ENCODE peak calls at places on chromosome 18, in five cellular contexts. N is IMR-90, K is astrocyte, V is PC-3, P is OCI-LY7. Y is an unnamed sample.

GRCh38 chr18:58025733-58026132 is 18.3 kb upstream of the NEDD4L start:
- DNase-seq in K (peak), V (no peak), P (no peak), N (peak), Y (no peak)

GRCh38 chr18:13541621-13542519 is 184.5 kb downstream of the FAM210A start:
- DNase-seq in K (no peak), P (no peak), V (no peak), N (no peak), Y (no peak)

GRCh38 chr18:23226930-23227728 is 91.8 kb downstream of the CABLES1 start:
- DNase-seq in N (peak), K (peak), P (no peak), V (peak), Y (no peak)

GRCh38 chr18:79952996-79953559 is 1.6 kb upstream of the SLC66A2 start:
- DNase-seq in P (no peak), V (no peak), K (no peak), N (no peak), Y (no peak)

GRCh38 chr18:31596081-31596872 is 4.6 kb downstream of the TTR start:
- DNase-seq in V (no peak), N (no peak), K (peak), P (no peak), Y (no peak)

GRCh38 chr18:22556271-22556990 is 138.7 kb upstream of the CTAGE1 start:
- DNase-seq in P (no peak), K (peak), N (peak), V (peak), Y (no peak)

GRCh38 chr18:61031626-61032025 is 301.6 kb upstream of the CDH20 start:
- DNase-seq in K (no peak), P (no peak), N (no peak), V (no peak), Y (no peak)

GRCh38 chr18:32879497-32879896 is 106.7 kb upstream of the KLHL14 start:
- DNase-seq in V (no peak), K (peak), N (no peak), P (no peak), Y (no peak)

GRCh38 chr18:9614401-9615279 is at the start of gene PPP4R1:
- DNase-seq in V (peak), K (peak), P (peak), N (peak), Y (no peak)

GRCh38 chr18:12423820-12424219 is 16.1 kb downstream of the PRELID3A start:
- DNase-seq in P (no peak), K (no peak), N (no peak), V (peak), Y (no peak)

GRCh38 chr18:75456277-75456676 is 28.8 kb upstream of the SMIM21 start:
- DNase-seq in P (no peak), N (no peak), V (no peak), K (no peak), Y (no peak)

GRCh38 chr18:54802686-54803395 is 25.4 kb upstream of the RAB27B start:
- DNase-seq in K (no peak), P (no peak), N (no peak), V (no peak), Y (no peak)

GRCh38 chr18:78711971-78712370 is 267.6 kb upstream of the SALL3 start:
- DNase-seq in N (no peak), K (no peak), P (no peak), V (no peak), Y (no peak)

GRCh38 chr18:73646772-73647171 is 500.9 kb downstream of the FBXO15 start:
- DNase-seq in K (peak), P (no peak), V (peak), N (peak), Y (peak)

GRCh38 chr18:67525328-67526110 is 9.0 kb upstream of the DSEL start:
- DNase-seq in K (peak), P (no peak), N (peak), V (peak), Y (peak)

GRCh38 chr18:52869349-52869923 is 529.4 kb downstream of the DCC start:
- DNase-seq in V (no peak), N (no peak), K (no peak), P (no peak), Y (no peak)

GRCh38 chr18:2850816-2851215 is 4.0 kb downstream of the EMILIN2 start:
- DNase-seq in P (no peak), K (no peak), V (no peak), N (no peak), Y (no peak)

GRCh38 chr18:12890500-12890899 is 6.5 kb upstream of the PTPN2 start:
- DNase-seq in N (no peak), V (peak), K (no peak), P (no peak), Y (no peak)

GRCh38 chr18:3499498-3499897 is 49.5 kb downstream of the TGIF1 start:
- DNase-seq in N (no peak), P (no peak), V (no peak), K (no peak), Y (no peak)

GRCh38 chr18:73136134-73136533 is 268.3 kb upstream of the NETO1 start:
- DNase-seq in P (no peak), K (peak), V (peak), N (no peak), Y (no peak)

GRCh38 chr18:8381801-8382459 is 227.3 kb upstream of the RAB12 start:
- DNase-seq in K (peak), N (peak), P (no peak), V (no peak), Y (no peak)

DNA sequence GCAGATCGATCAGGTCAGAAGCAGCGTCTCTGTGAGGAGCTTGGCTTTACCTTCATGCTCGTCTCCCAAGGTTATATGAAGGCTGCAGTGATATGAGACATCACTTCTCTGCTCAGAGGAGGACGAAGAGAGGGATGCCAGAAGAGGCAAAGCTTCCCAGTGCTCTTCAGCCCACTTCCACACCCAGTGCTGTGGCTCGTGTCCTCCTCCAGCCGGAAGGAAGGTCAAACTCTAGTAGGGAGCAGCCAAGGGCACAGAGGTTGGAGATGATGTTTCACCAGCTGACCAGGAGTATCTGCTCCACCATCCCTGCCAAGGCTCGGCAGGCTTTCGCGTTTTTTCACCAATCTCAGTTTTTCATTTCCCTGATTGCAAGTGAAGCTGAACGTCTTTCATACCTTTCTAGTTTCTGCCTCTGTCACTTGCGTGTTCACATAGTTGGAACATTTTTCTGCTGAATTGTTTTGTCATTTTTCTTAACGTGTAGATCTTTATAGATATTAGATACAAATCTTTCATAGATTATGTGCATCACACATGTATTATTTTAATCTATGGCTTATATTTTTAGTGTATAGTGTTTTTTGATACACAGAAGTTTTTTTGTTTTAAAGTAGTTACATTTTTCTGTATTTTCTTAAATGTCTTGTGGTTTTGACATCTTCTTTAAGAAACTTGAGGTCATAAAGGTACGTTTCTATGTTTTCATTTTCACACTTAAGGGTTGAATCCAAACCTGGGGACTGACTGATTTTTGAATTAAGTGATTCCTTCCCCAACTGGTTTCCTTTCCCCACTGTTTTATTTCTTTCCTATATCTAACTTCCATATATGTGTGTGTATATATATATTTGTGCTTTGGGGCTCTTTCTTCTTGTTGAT is 23.5 kb upstream of the L3MBTL4 start:
- DNase-seq in K (no peak), P (no peak), V (no peak), N (no peak), Y (no peak)
- H2AFZ ChIP-seq in K (no peak), P (no peak), V (no peak), N (peak), Y (no peak)

GRCh38 chr18:48365965-48366364 is 43.2 kb downstream of the ZBTB7C start:
- DNase-seq in N (no peak), K (no peak), P (no peak), V (no peak), Y (no peak)
- H2AFZ ChIP-seq in N (no peak), K (no peak), P (no peak), V (no peak), Y (no peak)

DNA sequence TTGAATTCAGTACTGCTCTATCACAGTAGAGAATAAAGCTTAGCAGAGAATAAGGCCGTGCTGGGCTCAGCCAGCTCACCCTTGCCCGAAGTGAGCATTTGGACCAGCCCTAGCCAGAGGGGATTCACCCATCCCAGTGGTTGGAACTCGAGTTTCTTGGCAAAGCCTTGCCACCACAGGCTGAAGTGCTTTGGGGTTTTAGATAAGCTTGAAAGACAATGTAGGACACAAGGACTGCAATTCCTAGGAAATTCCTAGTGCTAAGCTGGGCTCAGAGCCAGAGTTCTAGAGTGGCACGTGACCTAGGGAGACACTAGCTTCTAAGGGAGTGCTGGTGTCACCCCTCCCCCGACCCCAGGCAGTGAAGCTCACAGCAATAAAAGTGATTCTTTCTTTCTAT is 28.0 kb downstream of the SERPINB11 start:
- DNase-seq in K (no peak), N (no peak), V (peak), P (no peak), Y (peak)
- H2AFZ ChIP-seq in K (no peak), N (no peak), V (no peak), P (no peak), Y (no peak)

DNA sequence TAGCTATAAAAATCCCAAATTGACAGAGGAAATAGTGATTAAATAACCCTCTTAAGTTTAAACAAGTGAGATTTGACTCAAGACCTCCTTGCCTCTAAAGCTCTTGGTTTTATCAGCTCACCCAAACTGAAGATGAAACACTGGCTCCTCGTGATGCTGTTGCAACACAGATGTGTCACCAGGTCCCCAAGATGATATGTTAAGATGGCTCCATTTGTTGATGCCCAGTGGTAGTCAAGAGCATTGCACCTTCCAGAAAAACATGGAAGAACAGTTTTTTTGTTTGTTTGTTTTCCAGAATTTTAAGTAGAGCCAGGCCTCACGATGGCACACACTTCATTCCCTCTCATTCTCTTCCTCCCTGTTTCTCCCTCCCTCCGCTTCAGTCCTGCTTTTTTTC is 399.8 kb downstream of the TXNL1 start:
- DNase-seq in P (no peak), K (no peak), N (no peak), V (peak), Y (no peak)
- H2AFZ ChIP-seq in P (no peak), K (no peak), N (no peak), V (no peak), Y (no peak)

DNA sequence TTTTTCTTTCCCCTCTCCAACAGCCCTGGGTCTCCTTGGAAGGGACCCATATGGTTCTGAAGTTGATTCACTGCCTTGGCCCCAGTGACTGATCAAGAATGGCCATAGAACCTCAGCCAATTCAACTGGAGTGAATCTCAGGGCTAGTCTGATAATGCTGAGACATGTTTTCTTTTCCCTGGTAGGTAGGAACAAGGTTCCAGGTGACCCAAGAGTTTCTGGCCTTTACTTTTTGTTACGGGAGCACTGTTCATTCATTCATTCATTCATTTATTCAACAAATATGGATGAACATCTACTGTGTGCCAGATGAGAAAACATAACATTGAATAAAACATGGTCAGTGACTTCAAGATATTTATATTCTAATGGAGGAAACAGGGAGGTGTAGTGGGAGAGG is 3.1 kb upstream of the ZCCHC2 start:
- DNase-seq in N (no peak), V (no peak), K (no peak), P (no peak), Y (no peak)
- H2AFZ ChIP-seq in N (no peak), V (no peak), K (no peak), P (no peak), Y (no peak)

DNA sequence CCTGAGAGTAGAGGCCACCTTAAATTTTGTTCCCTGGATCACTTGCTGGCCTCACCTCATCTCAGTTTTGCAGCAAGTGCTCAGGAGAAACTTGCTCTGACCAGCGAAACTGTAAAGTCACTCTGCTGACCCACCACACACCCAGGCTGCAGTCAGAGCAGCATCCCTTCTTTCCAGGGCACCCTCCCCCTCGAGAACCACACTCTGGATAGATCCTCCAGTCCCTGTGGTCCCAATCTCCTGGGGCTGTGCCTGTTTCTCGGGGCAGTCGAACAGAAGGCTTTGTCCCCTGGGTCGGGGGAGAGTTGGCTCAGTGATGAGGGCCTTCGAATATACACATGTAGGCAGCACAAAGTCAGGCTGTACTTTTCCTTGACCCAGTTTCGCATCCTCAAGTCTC is 18.4 kb downstream of the ST8SIA5 start:
- DNase-seq in N (no peak), K (no peak), P (no peak), V (no peak), Y (no peak)
- H2AFZ ChIP-seq in N (no peak), K (no peak), P (no peak), V (no peak), Y (no peak)

Y was measured in keratinocyte.